ENCODE peak calls at places on chromosome 2, in seven cellular contexts. G is A549; W is lower lobe of right lung; K is CD4-positive, alpha-beta memory T cell; X is mammary epithelial cell; A is breast epithelium; F is tibial artery. U is an unnamed sample.
A peak's percentile ranks its signal among the peaks of the same experiment; 100 is the strongest.

GRCh38 chr2:63879876-63880433 is 38.3 kb downstream of the UGP2 start:
- DNase-seq in G (no peak), X (no peak), A (no peak), F (no peak), K (no peak), W (no peak), U (no peak)

GRCh38 chr2:40451926-40452605 is at the start of gene SLC8A1:
- DNase-seq in K (no peak), X (peak; percentile 35), A (no peak), F (no peak), G (peak; percentile 49), W (peak; percentile 55), U (peak; percentile 40)

GRCh38 chr2:120670771-120671480 is 64.7 kb upstream of the GLI2 start:
- DNase-seq in K (no peak), G (no peak), X (no peak), W (no peak), A (peak; percentile 51), F (no peak), U (no peak)

GRCh38 chr2:151486100-151486499 is 76.4 kb downstream of the RIF1 start:
- DNase-seq in A (no peak), F (no peak), K (no peak), G (no peak), W (no peak), X (no peak), U (no peak)

GRCh38 chr2:99850076-99850710 is 292.2 kb downstream of the AFF3 start:
- DNase-seq in X (no peak), G (peak; percentile 4), F (no peak), A (no peak), W (no peak), K (no peak), U (no peak)

GRCh38 chr2:228838819-228839218 is 432.3 kb downstream of the PID1 start:
- DNase-seq in A (no peak), K (no peak), G (no peak), F (no peak), X (no peak), W (no peak), U (no peak)

GRCh38 chr2:17857016-17857415 is 21.5 kb upstream of the KCNS3 start:
- DNase-seq in K (no peak), F (no peak), A (no peak), G (peak; percentile 14), W (no peak), X (peak; percentile 17), U (no peak)

GRCh38 chr2:23709311-23709710 is 217.6 kb downstream of the ATAD2B start:
- DNase-seq in F (no peak), A (no peak), G (no peak), X (no peak), K (no peak), W (no peak), U (no peak)

GRCh38 chr2:61177727-61178549 is 15.9 kb downstream of the C2orf74 start:
- DNase-seq in X (peak; percentile 20), A (no peak), W (peak; percentile 57), G (peak; percentile 27), F (peak; percentile 26), K (peak; percentile 64), U (peak; percentile 37)

GRCh38 chr2:120741514-120742448 is 6.1 kb downstream of the GLI2 start:
- DNase-seq in A (no peak), G (no peak), X (no peak), F (no peak), W (no peak), K (no peak), U (no peak)

GRCh38 chr2:136246086-136246669 is 128.2 kb upstream of the CXCR4 start:
- DNase-seq in G (peak; percentile 12), K (no peak), W (peak; percentile 79), A (peak; percentile 35), X (no peak), F (peak; percentile 53), U (peak; percentile 95)

GRCh38 chr2:56185582-56186046 is 1.8 kb downstream of the CCDC85A start:
- DNase-seq in W (peak; percentile 53), A (no peak), K (no peak), F (peak; percentile 52), X (peak; percentile 10), G (peak; percentile 56), U (no peak)

GRCh38 chr2:58101500-58101899 is 54.9 kb downstream of the VRK2 start:
- DNase-seq in X (no peak), G (no peak), W (no peak), F (no peak), A (no peak), K (no peak), U (no peak)

GRCh38 chr2:221049950-221050349 is 522.2 kb downstream of the EPHA4 start:
- DNase-seq in W (no peak), F (no peak), G (no peak), X (no peak), K (no peak), A (no peak), U (no peak)

GRCh38 chr2:160352492-160352891 is 141.1 kb downstream of the RBMS1 start:
- DNase-seq in X (peak; percentile 99), G (peak; percentile 83), F (no peak), A (no peak), W (no peak), K (no peak), U (no peak)

GRCh38 chr2:100039291-100039985 is 103.0 kb downstream of the AFF3 start:
- DNase-seq in W (no peak), F (no peak), G (no peak), K (no peak), X (no peak), A (no peak), U (peak; percentile 65)

GRCh38 chr2:60872510-60872928 is 8.9 kb upstream of the REL start:
- DNase-seq in A (no peak), G (no peak), X (no peak), K (no peak), F (no peak), W (no peak), U (no peak)

GRCh38 chr2:120177011-120177621 is 46.1 kb downstream of the TMEM185B start:
- DNase-seq in A (peak; percentile 21), W (peak; percentile 70), G (no peak), F (no peak), K (peak; percentile 87), X (peak; percentile 50), U (peak; percentile 85)

GRCh38 chr2:127428057-127428814 is 10.0 kb downstream of the PROC start:
- DNase-seq in X (no peak), W (no peak), G (no peak), A (peak; percentile 11), K (no peak), F (no peak), U (no peak)

GRCh38 chr2:101948625-101949150 is 43.1 kb upstream of the IL1R2 start:
- DNase-seq in K (no peak), G (no peak), X (peak; percentile 6), W (no peak), F (no peak), A (no peak), U (no peak)

GRCh38 chr2:905833-906140 is 44.9 kb upstream of the SNTG2 start:
- DNase-seq in K (no peak), X (no peak), A (no peak), G (no peak), W (no peak), F (no peak), U (no peak)

GRCh38 chr2:54728669-54729120 is 5.2 kb downstream of the EML6 start:
- DNase-seq in K (no peak), A (no peak), W (no peak), F (no peak), G (peak; percentile 79), X (peak; percentile 87), U (no peak)

GRCh38 chr2:86552889-86553288 is 10.4 kb downstream of the CHMP3 start:
- DNase-seq in G (no peak), A (no peak), X (no peak), K (no peak), W (no peak), F (no peak), U (no peak)
- H3K4me3 ChIP-seq in G (no peak overlapping the region), A (no peak overlapping the region), X (no peak overlapping the region), K (no peak overlapping the region), W (no peak overlapping the region), F (no peak overlapping the region), U (no peak overlapping the region)

GRCh38 chr2:219003267-219003634 is 10.0 kb upstream of the CRYBA2 start:
- DNase-seq in K (no peak), G (no peak), X (no peak), F (no peak), W (no peak), A (no peak), U (no peak)

GRCh38 chr2:219002395-219003266 is 9.4 kb upstream of the CRYBA2 start:
- DNase-seq in G (peak; percentile 82), F (no peak), X (peak; percentile 40), K (peak; percentile 65), W (peak; percentile 85), A (peak; percentile 50), U (no peak)

GRCh38 chr2:219000569-219000960 is 7.3 kb upstream of the CRYBA2 start:
- DNase-seq in W (no peak), K (no peak), G (no peak), A (no peak), F (no peak), X (no peak), U (no peak)

GRCh38 chr2:219001100-219001576 is 7.9 kb upstream of the CRYBA2 start:
- DNase-seq in G (no peak), A (no peak), W (no peak), F (no peak), X (no peak), K (no peak), U (no peak)

GRCh38 chr2:219001577-219002394 is 8.6 kb upstream of the CRYBA2 start:
- DNase-seq in W (peak; percentile 92), G (no peak), F (no peak), K (peak; percentile 52), X (peak; percentile 72), A (peak; percentile 85), U (no peak)
- H3K27ac ChIP-seq in W (peak overlapping the region; percentile 83), G (peak overlapping the region; percentile 83), F (no peak overlapping the region), K (no peak overlapping the region), X (no peak overlapping the region), A (peak overlapping the region; percentile 74), U (no peak overlapping the region)

DNA sequence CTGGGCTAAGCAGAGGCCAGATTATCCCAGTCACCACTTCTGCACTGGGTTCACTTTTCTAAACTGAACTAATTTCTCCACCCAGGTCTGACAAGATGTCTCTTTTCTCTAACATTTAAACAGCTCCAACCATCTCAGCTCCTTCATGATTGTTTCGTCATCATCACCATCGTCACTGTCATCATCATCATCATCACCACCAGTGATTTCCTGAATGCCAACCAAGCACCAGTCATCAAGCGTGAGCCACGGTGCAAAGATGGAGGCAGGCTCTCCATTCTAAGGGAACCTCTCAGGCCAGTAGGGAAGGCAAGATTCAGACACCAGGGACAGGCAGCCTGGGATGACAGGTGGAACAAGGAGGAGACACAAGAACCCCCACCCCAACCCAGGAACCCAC is 25.5 kb upstream of the TMBIM1 start:
- DNase-seq in F (no peak), X (no peak), G (no peak), W (no peak), A (no peak), K (no peak), U (no peak)
- H3K4me3 ChIP-seq in F (no peak overlapping the region), X (no peak overlapping the region), G (no peak overlapping the region), W (no peak overlapping the region), A (no peak overlapping the region), K (no peak overlapping the region), U (no peak overlapping the region)

GRCh38 chr2:105866439-105867170 is 121.9 kb downstream of the NCK2 start:
- DNase-seq in F (no peak), X (peak; percentile 11), W (no peak), G (no peak), A (no peak), K (no peak), U (no peak)
- H3K27ac ChIP-seq in F (no peak overlapping the region), X (no peak overlapping the region), W (no peak overlapping the region), G (no peak overlapping the region), A (no peak overlapping the region), K (peak overlapping the region; percentile 16), U (no peak overlapping the region)

GRCh38 chr2:155546715-155547555 is 785.6 kb downstream of the NR4A2 start:
- DNase-seq in K (no peak), F (no peak), G (no peak), W (no peak), X (peak; percentile 0), A (no peak), U (no peak)
- H3K4me3 ChIP-seq in K (no peak overlapping the region), F (peak overlapping the region; percentile 39), G (no peak overlapping the region), W (peak overlapping the region; percentile 33), X (peak overlapping the region; percentile 32), A (peak overlapping the region; percentile 20), U (no peak overlapping the region)